ENCODE peak calls at places on chromosome 20, in five cellular contexts. I is right lobe of liver, P is A549, H is stomach, D is IMR-90. W is an unnamed sample.
A peak's percentile ranks its signal among the peaks of the same experiment; 100 is the strongest.

GRCh38 chr20:34369265-34369664 is 6.2 kb downstream of the ITCH start:
- DNase-seq in I (no peak), P (no peak), H (no peak), D (no peak), W (no peak)

GRCh38 chr20:49594143-49594928 is 26.4 kb upstream of the PTGIS start:
- DNase-seq in I (no peak), P (no peak), H (peak; percentile 77), D (peak; percentile 87), W (peak; percentile 92)

GRCh38 chr20:23434521-23435313 is 4.8 kb upstream of the CSTL1 start:
- DNase-seq in I (no peak), P (no peak), H (no peak), D (no peak), W (no peak)

GRCh38 chr20:56974499-56975250 is 291.8 kb downstream of the BMP7 start:
- DNase-seq in I (no peak), P (peak; percentile 64), H (peak; percentile 31), D (peak; percentile 37), W (peak; percentile 58)

GRCh38 chr20:33337531-33338165 is 54.6 kb downstream of the BPIFB1 start:
- DNase-seq in I (no peak), P (no peak), H (no peak), D (no peak), W (no peak)

GRCh38 chr20:20253039-20253743 is 114.7 kb upstream of the INSM1 start:
- DNase-seq in I (no peak), P (no peak), H (no peak), D (no peak), W (no peak)

GRCh38 chr20:32472581-32473207 is 112.4 kb downstream of the NOL4L start:
- DNase-seq in I (no peak), P (no peak), H (no peak), D (no peak), W (no peak)

GRCh38 chr20:56653221-56653620 is 24.1 kb downstream of the TFAP2C start:
- DNase-seq in I (no peak), P (no peak), H (no peak), D (no peak), W (no peak)

GRCh38 chr20:34998331-34998950 is 42.8 kb downstream of the MYH7B start:
- DNase-seq in I (no peak), P (no peak), H (no peak), D (no peak), W (no peak)

GRCh38 chr20:17896771-17897369 is 71.7 kb downstream of the SNX5 start:
- DNase-seq in I (no peak), P (no peak), H (no peak), D (no peak), W (no peak)

GRCh38 chr20:19397676-19398075 is 185.2 kb downstream of the SLC24A3 start:
- DNase-seq in I (no peak), P (no peak), H (no peak), D (no peak), W (no peak)

GRCh38 chr20:38730167-38730988 is 6.1 kb downstream of the SLC32A1 start:
- DNase-seq in I (no peak), P (no peak), H (no peak), D (no peak), W (no peak)

GRCh38 chr20:52191436-52192295 is at the start of gene ZFP64:
- DNase-seq in I (peak; percentile 85), P (peak; percentile 81), H (peak; percentile 76), D (peak; percentile 76), W (peak; percentile 47)

GRCh38 chr20:1718604-1719384 is 61.2 kb upstream of the SIRPG start:
- DNase-seq in I (no peak), P (no peak), H (no peak), D (peak; percentile 46), W (peak; percentile 79)

GRCh38 chr20:8932192-8933150 is 136.4 kb upstream of the PLCB4 start:
- DNase-seq in I (no peak), P (peak; percentile 15), H (no peak), D (peak; percentile 67), W (no peak)

GRCh38 chr20:23626040-23626620 is 11.6 kb downstream of the CST3 start:
- DNase-seq in I (no peak), P (no peak), H (peak; percentile 55), D (no peak), W (peak; percentile 86)

GRCh38 chr20:34249291-34249690 is 8.1 kb downstream of the ASIP start:
- DNase-seq in I (no peak), P (no peak), H (no peak), D (peak; percentile 71), W (no peak)

GRCh38 chr20:61135266-61135665 is 116.8 kb upstream of the CDH4 start:
- DNase-seq in I (no peak), P (no peak), H (no peak), D (no peak), W (no peak)

GRCh38 chr20:35603695-35604443 is 11.8 kb upstream of the SPAG4 start:
- DNase-seq in I (no peak), P (no peak), H (no peak), D (no peak), W (no peak)

GRCh38 chr20:35398660-35399144 is 13.1 kb downstream of the UQCC1 start:
- DNase-seq in I (no peak), P (no peak), H (no peak), D (peak; percentile 26), W (no peak)

GRCh38 chr20:13299401-13299800 is 78.3 kb downstream of the ISM1 start:
- DNase-seq in I (no peak), P (no peak), H (no peak), D (no peak), W (no peak)

GRCh38 chr20:32672982-32673727 is 586 bp downstream of the C20orf203 start:
- DNase-seq in I (no peak), P (no peak), H (no peak), D (no peak), W (no peak)

GRCh38 chr20:25280574-25281535 is 33.0 kb downstream of the PYGB start:
- DNase-seq in I (peak; percentile 52), P (no peak), H (peak; percentile 7), D (no peak), W (peak; percentile 77)

GRCh38 chr20:36105731-36106226 is 48.8 kb upstream of the EPB41L1 start:
- DNase-seq in I (peak; percentile 65), P (no peak), H (peak; percentile 88), D (no peak), W (no peak)

GRCh38 chr20:50568549-50568942 is 58.4 kb downstream of the PTPN1 start:
- DNase-seq in I (no peak), P (no peak), H (no peak), D (no peak), W (no peak)

GRCh38 chr20:49420292-49420691 is 62.2 kb downstream of the KCNB1 start:
- DNase-seq in I (no peak), P (no peak), H (no peak), D (no peak), W (no peak)

GRCh38 chr20:3670945-3671344 is 7.7 kb upstream of the GFRA4 start:
- DNase-seq in I (no peak), P (no peak), H (no peak), D (no peak), W (no peak)

GRCh38 chr20:3672864-3673550 is 8.8 kb downstream of the ADAM33 start:
- DNase-seq in I (no peak), P (no peak), H (no peak), D (no peak), W (no peak)

GRCh38 chr20:3671986-3672863 is 9.0 kb upstream of the GFRA4 start:
- DNase-seq in I (no peak), P (no peak), H (no peak), D (no peak), W (no peak)

GRCh38 chr20:3669710-3670367 is 6.6 kb upstream of the GFRA4 start:
- DNase-seq in I (no peak), P (no peak), H (no peak), D (no peak), W (no peak)

GRCh38 chr20:3670511-3670910 is 7.3 kb upstream of the GFRA4 start:
- DNase-seq in I (no peak), P (no peak), H (no peak), D (peak; percentile 19), W (no peak)
- TF ChIP-seq CTCF in I (no peak), P (no peak), H (no peak), D (peak; percentile 23), W (no peak)

GRCh38 chr20:47030271-47030810 is 135.7 kb downstream of the EYA2 start:
- DNase-seq in I (no peak), P (no peak), H (no peak), D (no peak), W (no peak)
- H3K4me3 ChIP-seq in I (no peak overlapping the region), P (no peak overlapping the region), H (no peak overlapping the region), D (no peak overlapping the region), W (no peak overlapping the region)

DNA sequence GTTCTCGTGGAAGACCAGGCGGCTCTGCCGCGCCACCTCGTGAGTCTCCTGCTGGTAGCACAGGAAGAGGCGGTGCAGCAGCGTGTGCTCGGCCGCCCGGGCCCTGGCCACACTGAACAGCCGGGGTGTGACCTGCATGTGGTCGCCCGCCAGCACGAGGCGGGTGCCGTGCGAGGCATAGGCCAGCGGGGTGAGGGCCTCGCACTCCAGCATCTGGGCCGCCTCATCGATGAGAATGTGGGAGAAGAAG is 7.0 kb downstream of the HELZ2 start:
- DNase-seq in I (no peak), P (no peak), H (no peak), D (no peak), W (no peak)
- TF ChIP-seq POLR2A in I (no peak), P (no peak), H (no peak), D (no peak), W (no peak)

GRCh38 chr20:45972500-45973183 is 639 bp upstream of the ZNF335 start:
- DNase-seq in I (peak; percentile 50), P (no peak), H (no peak), D (no peak), W (peak; percentile 86)
- TF ChIP-seq CTCF in I (no peak), P (no peak), H (no peak), D (peak; percentile 1), W (no peak)

DNA sequence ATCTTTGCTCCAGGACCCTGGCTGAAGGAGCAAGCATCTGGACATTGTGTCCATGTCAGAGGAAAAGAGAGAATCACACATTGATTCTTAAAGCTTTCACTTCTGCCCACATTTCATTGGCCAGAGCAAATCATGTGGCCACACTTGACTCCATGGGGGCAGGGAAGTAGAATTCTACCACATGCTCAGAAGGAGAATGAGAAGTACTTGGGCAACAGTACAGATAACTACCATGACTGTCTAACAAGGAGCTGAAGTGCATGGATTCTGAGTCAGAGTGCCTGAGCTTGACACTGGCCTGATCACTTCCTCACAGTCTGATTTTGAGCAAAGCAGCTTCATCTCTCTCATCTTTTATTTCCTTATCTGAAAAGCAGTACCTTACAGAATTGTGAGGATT is 38.6 kb downstream of the GHRH start:
- DNase-seq in I (no peak), P (no peak), H (no peak), D (peak; percentile 95), W (peak; percentile 74)
- H3K4me3 ChIP-seq in I (no peak overlapping the region), P (no peak overlapping the region), H (no peak overlapping the region), D (no peak overlapping the region), W (no peak overlapping the region)

GRCh38 chr20:53586640-53587039 is 7.0 kb downstream of the ZNF217 start:
- DNase-seq in I (no peak), P (no peak), H (peak; percentile 5), D (no peak), W (no peak)
- TF ChIP-seq POLR2A in I (no peak), P (no peak), H (no peak), D (no peak), W (no peak)